ENCODE peak calls at places on chromosomes 2 and 18, in nine cellular contexts. O is SK-N-SH, P is stomach, X is GM12891, A is sigmoid colon, F is spleen, Q is HCT116, T is HepG2, B is HL-60. N is an unnamed sample.

GRCh38 chr2:53403836-53404413 is 363.7 kb upstream of the CHAC2 start:
- DNase-seq in X (no peak), Q (peak), F (no peak), O (no peak), T (no peak), B (no peak), A (no peak), P (no peak), N (no peak)

GRCh38 chr2:88764850-88765153 is 73.3 kb downstream of the RPIA start:
- DNase-seq in B (no peak), A (no peak), P (no peak), O (no peak), Q (no peak), F (no peak), X (no peak), T (no peak), N (no peak)

GRCh38 chr2:168429988-168430387 is 26.1 kb upstream of the CERS6 start:
- DNase-seq in P (no peak), A (no peak), B (no peak), X (no peak), F (no peak), O (no peak), Q (no peak), T (no peak), N (no peak)

GRCh38 chr2:9649261-9649660 is 18.5 kb upstream of the YWHAQ start:
- DNase-seq in O (no peak), T (no peak), B (no peak), A (no peak), X (no peak), F (no peak), Q (no peak), P (no peak), N (no peak)

GRCh38 chr2:102126660-102127059 is 15.9 kb upstream of the IL1R1 start:
- DNase-seq in A (no peak), X (no peak), F (no peak), T (no peak), P (no peak), O (no peak), B (no peak), Q (no peak), N (no peak)

GRCh38 chr2:222709191-222709891 is 37.9 kb downstream of the MOGAT1 start:
- DNase-seq in Q (peak), O (no peak), P (peak), B (peak), F (no peak), T (peak), X (no peak), A (peak), N (no peak)

GRCh38 chr2:149715005-149715592 is 127.5 kb upstream of the MMADHC start:
- DNase-seq in O (peak), F (no peak), A (no peak), Q (peak), X (no peak), B (no peak), T (peak), P (no peak), N (no peak)

GRCh38 chr18:3794537-3795348 is 344.8 kb downstream of the TGIF1 start:
- DNase-seq in Q (no peak), O (no peak), B (no peak), P (peak), F (no peak), T (no peak), A (no peak), X (no peak), N (no peak)

GRCh38 chr18:74869904-74870863 is 272.5 kb downstream of the ZNF407 start:
- DNase-seq in Q (no peak), X (no peak), T (no peak), F (no peak), O (no peak), B (no peak), A (no peak), P (no peak), N (no peak)

GRCh38 chr18:23853448-23854210 is 160.9 kb upstream of the TTC39C start:
- DNase-seq in P (no peak), B (no peak), X (no peak), Q (no peak), T (no peak), O (no peak), F (no peak), A (no peak), N (no peak)

GRCh38 chr2:38898256-38898655 is 8.6 kb downstream of the ARHGEF33 start:
- DNase-seq in A (no peak), O (no peak), F (no peak), Q (no peak), T (no peak), X (no peak), P (no peak), B (no peak), N (no peak)

GRCh38 chr2:239049421-239050251 is 201.8 kb downstream of the TWIST2 start:
- DNase-seq in F (no peak), B (no peak), P (no peak), X (no peak), Q (no peak), A (peak), T (peak), O (no peak), N (no peak)

GRCh38 chr2:169452080-169452479 is 27.2 kb upstream of the BBS5 start:
- DNase-seq in F (no peak), P (no peak), A (no peak), O (peak), X (no peak), B (no peak), Q (peak), T (peak), N (no peak)

GRCh38 chr18:23812566-23813440 is 123.5 kb downstream of the LAMA3 start:
- DNase-seq in O (peak), P (no peak), B (no peak), F (no peak), A (no peak), X (no peak), T (no peak), Q (peak), N (no peak)

GRCh38 chr18:74918276-74918675 is 290.7 kb downstream of the PTGR3 start:
- DNase-seq in T (no peak), A (no peak), P (no peak), Q (no peak), X (no peak), F (no peak), B (no peak), O (no peak), N (no peak)

GRCh38 chr18:23859466-23860352 is 154.8 kb upstream of the TTC39C start:
- DNase-seq in A (no peak), P (no peak), O (no peak), T (peak), Q (no peak), F (no peak), X (no peak), B (no peak), N (peak)

GRCh38 chr2:47520302-47520630 is 117.3 kb downstream of the MSH2 start:
- DNase-seq in O (peak), F (no peak), T (no peak), A (no peak), P (no peak), Q (no peak), X (no peak), B (peak), N (no peak)

GRCh38 chr2:40032650-40033319 is 253.7 kb upstream of the THUMPD2 start:
- DNase-seq in O (no peak), P (no peak), F (no peak), A (no peak), T (no peak), Q (no peak), X (no peak), B (no peak), N (no peak)

GRCh38 chr2:230691005-230691647 is 21.5 kb upstream of the CAB39 start:
- DNase-seq in B (no peak), P (no peak), A (no peak), X (no peak), Q (peak), O (no peak), T (peak), F (no peak), N (no peak)

DNA sequence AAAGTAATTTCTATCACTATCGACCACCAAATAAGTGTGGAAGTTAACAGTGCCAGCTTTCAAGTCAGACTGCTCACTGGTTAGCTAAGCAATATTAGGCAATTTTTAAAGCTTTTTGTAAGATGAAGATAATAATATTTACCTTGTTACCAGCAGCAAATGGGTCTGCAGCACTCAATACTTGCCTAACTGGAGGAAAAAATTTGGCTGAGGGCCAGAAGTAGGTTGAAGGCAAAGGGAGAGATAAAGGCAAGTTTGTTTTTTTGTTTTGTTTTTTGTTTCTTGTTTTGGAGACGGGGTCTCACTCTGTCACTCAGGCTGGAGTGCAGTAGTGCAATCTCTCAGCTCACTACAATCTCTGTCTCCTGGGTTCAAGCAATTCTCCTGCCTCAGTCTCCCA is 675.9 kb downstream of the DPP10 start:
- DNase-seq in B (no peak), T (no peak), Q (no peak), X (no peak), P (no peak), A (no peak), O (no peak), F (no peak), N (no peak)
- TF ChIP-seq POLR2AphosphoS5 in B (no peak), T (no peak), Q (no peak), X (no peak), P (no peak), A (no peak), O (no peak), F (no peak), N (no peak)

DNA sequence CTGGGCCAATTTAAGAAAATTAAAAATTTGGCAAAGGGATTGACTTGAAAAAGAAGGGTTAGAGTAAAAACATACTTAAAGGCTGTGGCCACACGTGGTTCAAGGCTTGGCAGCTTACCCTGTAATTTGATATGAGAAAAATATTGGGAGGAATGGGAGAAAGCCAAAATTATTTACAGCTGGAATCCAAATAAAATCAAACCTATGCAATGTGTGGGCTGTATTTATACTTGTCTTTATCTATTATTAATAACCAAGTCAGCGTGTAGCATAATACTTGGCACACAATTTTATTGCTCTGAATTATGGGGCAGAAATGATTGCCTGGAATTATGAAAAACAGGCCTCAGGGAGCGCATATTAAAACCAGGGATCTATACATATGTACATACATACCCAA is 35.6 kb downstream of the FAM124B start:
- DNase-seq in X (no peak), P (no peak), T (no peak), Q (no peak), F (no peak), B (no peak), O (no peak), A (no peak), N (no peak)
- TF ChIP-seq POLR2AphosphoS5 in X (no peak), P (no peak), T (no peak), Q (no peak), F (no peak), B (no peak), O (no peak), A (no peak), N (no peak)

DNA sequence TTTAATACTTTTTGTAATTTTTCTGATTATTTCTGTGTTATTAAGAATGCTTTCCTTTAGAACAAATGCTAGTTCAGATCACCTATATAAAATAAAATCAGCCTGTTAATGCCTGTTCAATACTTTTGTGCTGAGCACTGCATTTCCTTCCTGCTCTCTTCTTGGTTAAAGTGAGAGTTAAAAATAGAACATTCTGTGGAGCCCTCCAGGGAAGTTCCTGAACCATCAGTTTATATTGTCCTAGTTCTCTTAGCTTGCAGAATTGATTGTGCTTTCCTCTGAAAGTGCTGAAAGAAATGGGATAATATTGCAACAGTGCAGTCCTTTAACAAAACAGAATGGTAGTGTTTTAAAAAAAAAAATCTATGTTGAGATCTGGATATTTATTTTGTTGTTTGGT is 74.6 kb upstream of the UBXN4 start:
- DNase-seq in X (no peak), Q (no peak), O (no peak), F (no peak), B (no peak), A (no peak), T (no peak), P (no peak), N (no peak)
- TF ChIP-seq POLR2AphosphoS5 in X (no peak), Q (no peak), O (no peak), F (no peak), B (no peak), A (no peak), T (no peak), P (no peak), N (no peak)

GRCh38 chr2:156332452-156333273 is at the start of gene NR4A2:
- DNase-seq in Q (peak), B (peak), T (peak), F (peak), X (peak), A (peak), P (peak), O (peak), N (no peak)
- TF ChIP-seq POLR2AphosphoS5 in Q (peak), B (peak), T (no peak), F (peak), X (no peak), A (peak), P (peak), O (no peak), N (peak)

DNA sequence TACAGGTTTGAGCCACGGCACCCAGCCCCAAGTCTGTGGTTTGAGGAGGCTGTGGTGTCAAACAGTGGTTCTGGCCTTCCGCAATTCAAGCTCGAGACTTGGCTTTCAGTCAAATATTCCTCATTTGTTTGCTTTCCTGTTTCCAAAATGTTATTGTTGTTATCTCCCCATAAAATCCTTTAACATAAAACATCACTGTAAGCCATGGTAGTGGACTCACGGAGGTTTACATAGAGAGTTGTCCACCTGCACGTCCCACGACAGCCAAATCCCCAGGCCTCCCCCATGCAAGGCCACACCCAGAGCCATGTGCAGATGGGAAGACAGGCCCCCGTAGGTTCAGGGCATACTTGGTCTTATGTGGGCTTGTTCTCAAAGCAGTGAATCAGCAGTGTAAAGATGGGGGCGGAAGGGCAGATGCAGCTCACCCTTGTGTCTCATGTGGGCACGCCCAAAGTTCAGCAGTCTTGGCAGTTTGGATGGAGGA is 18.9 kb upstream of the ST3GAL5 start:
- DNase-seq in O (no peak), F (no peak), B (no peak), Q (no peak), A (peak), X (no peak), P (no peak), T (no peak), N (no peak)
- TF ChIP-seq POLR2AphosphoS5 in O (no peak), F (no peak), B (no peak), Q (no peak), A (no peak), X (no peak), P (no peak), T (no peak), N (no peak)

GRCh38 chr18:9944805-9945204 is 31.0 kb downstream of the VAPA start:
- DNase-seq in B (no peak), F (no peak), P (no peak), T (peak), O (no peak), A (no peak), X (no peak), Q (no peak), N (no peak)
- TF ChIP-seq POLR2AphosphoS5 in B (no peak), F (peak), P (no peak), T (no peak), O (no peak), A (no peak), X (no peak), Q (no peak), N (no peak)

DNA sequence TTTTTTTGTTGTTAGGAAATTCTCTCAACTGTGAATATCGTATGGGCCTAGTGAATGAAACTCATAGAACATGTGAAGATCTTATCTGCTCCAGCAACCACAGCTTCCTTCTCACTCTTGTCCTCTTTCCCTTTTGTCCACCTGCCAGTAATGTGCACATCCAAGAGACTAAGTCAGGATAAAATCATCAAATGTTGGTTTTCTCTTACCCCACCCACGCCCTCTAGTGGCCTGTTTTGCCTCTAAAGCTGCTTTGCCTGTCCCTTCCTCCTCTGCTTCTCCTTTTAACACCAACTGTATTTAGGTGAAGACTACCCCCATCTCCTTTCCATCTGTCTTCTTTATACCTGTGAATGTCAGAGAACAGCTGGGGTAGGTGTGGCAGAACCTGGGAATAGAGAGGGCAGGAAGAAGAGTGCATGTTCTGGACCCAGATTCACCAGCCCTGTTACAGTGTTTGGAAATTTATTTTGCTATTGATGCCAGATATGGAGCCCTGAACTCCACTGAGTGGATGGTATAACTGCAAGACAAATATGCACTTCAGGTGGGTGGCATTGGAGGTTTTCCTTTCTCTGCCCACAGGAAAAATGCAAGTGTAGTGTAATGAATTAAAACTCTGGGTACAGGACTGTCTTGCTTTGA is 8.4 kb upstream of the MGAT5 start:
- DNase-seq in Q (peak), X (no peak), T (peak), P (peak), O (peak), B (peak), A (peak), F (peak), N (no peak)
- TF ChIP-seq POLR2AphosphoS5 in Q (no peak), X (no peak), T (no peak), P (no peak), O (no peak), B (no peak), A (no peak), F (peak), N (no peak)

DNA sequence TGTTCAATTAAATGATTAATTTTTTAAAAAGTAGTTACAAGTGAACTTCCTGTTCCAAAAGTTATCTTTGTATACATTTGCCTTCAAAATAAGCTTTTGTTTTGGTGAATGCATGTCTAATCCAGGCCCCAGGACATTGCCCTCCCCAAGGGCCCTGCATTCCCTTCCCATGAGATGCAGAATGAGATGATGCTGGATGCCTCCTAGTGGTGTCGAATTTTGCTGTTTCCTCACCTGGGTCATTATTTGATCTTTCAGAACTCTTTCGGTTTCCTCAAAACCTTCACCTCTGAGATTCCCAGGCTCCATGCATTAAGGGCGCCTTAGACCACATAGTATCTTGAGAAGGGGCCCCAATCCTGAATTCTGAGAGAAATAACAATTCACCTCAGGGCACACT is 728.8 kb downstream of the CNTNAP5 start:
- DNase-seq in T (peak), A (no peak), F (no peak), O (no peak), B (no peak), P (no peak), Q (no peak), X (no peak), N (no peak)
- TF ChIP-seq POLR2AphosphoS5 in T (no peak), A (no peak), F (no peak), O (no peak), B (no peak), P (no peak), Q (no peak), X (no peak), N (no peak)

GRCh38 chr2:237603718-237604362 is 13.3 kb upstream of the RAB17 start:
- DNase-seq in T (peak), P (no peak), B (peak), A (no peak), O (no peak), Q (no peak), X (peak), F (no peak), N (no peak)
- TF ChIP-seq POLR2AphosphoS5 in T (no peak), P (no peak), B (no peak), A (peak), O (no peak), Q (no peak), X (no peak), F (peak), N (peak)

N was measured in vagina.